ENCODE peak calls at places on chromosome 17, in eight cellular contexts. One of them, this sample, is unnamed.

GRCh38 chr17:47291242-47291873 is 32.4 kb upstream of the EFCAB13 start:
- DNase-seq in anterior cingulate cortex: no peak
- DNase-seq in mucosa of descending colon: no peak
- DNase-seq in activated CD8-positive, alpha-beta T cell treated with anti-CD3 and anti-CD28 coated beads for 36 hours: no peak
- DNase-seq in stimulated activated naive CD8-positive, alpha-beta T cell treated with anti-CD3 and anti-CD28 coated beads, Interleukin-15, Interleukin-2, amounts not matched to agents 100 U/mL and 50 U/mL, for 24 hours: no peak
- DNase-seq in GM23338: no peak
- DNase-seq in fibroblast of gingiva: no peak
- DNase-seq in colonic mucosa: no peak
- DNase-seq in this sample: no peak

GRCh38 chr17:80997471-80998387 is 6.1 kb downstream of the CHMP6 start:
- DNase-seq in mucosa of descending colon: peak; percentile 36
- DNase-seq in fibroblast of gingiva: no peak
- DNase-seq in anterior cingulate cortex: no peak
- DNase-seq in GM23338: no peak
- DNase-seq in stimulated activated naive CD8-positive, alpha-beta T cell treated with anti-CD3 and anti-CD28 coated beads, Interleukin-15, Interleukin-2, amounts not matched to agents 100 U/mL and 50 U/mL, for 24 hours: no peak
- DNase-seq in activated CD8-positive, alpha-beta T cell treated with anti-CD3 and anti-CD28 coated beads for 36 hours: no peak
- DNase-seq in colonic mucosa: no peak
- DNase-seq in this sample: no peak

GRCh38 chr17:12603566-12603965 is 62.1 kb upstream of the MYOCD start:
- DNase-seq in activated CD8-positive, alpha-beta T cell treated with anti-CD3 and anti-CD28 coated beads for 36 hours: no peak
- DNase-seq in fibroblast of gingiva: peak; percentile 34
- DNase-seq in colonic mucosa: no peak
- DNase-seq in GM23338: no peak
- DNase-seq in stimulated activated naive CD8-positive, alpha-beta T cell treated with anti-CD3 and anti-CD28 coated beads, Interleukin-15, Interleukin-2, amounts not matched to agents 100 U/mL and 50 U/mL, for 24 hours: no peak
- DNase-seq in mucosa of descending colon: no peak
- DNase-seq in anterior cingulate cortex: no peak
- DNase-seq in this sample: no peak

GRCh38 chr17:78974635-78975591 is 4.8 kb downstream of the LGALS3BP start:
- DNase-seq in GM23338: peak; percentile 69
- DNase-seq in stimulated activated naive CD8-positive, alpha-beta T cell treated with anti-CD3 and anti-CD28 coated beads, Interleukin-15, Interleukin-2, amounts not matched to agents 100 U/mL and 50 U/mL, for 24 hours: no peak
- DNase-seq in fibroblast of gingiva: peak; percentile 92
- DNase-seq in mucosa of descending colon: peak; percentile 71
- DNase-seq in activated CD8-positive, alpha-beta T cell treated with anti-CD3 and anti-CD28 coated beads for 36 hours: no peak
- DNase-seq in colonic mucosa: peak; percentile 83
- DNase-seq in anterior cingulate cortex: no peak
- DNase-seq in this sample: no peak

GRCh38 chr17:40485851-40486512 is 15.4 kb downstream of the TNS4 start:
- DNase-seq in mucosa of descending colon: no peak
- DNase-seq in fibroblast of gingiva: peak; percentile 99
- DNase-seq in anterior cingulate cortex: no peak
- DNase-seq in activated CD8-positive, alpha-beta T cell treated with anti-CD3 and anti-CD28 coated beads for 36 hours: peak; percentile 64
- DNase-seq in stimulated activated naive CD8-positive, alpha-beta T cell treated with anti-CD3 and anti-CD28 coated beads, Interleukin-15, Interleukin-2, amounts not matched to agents 100 U/mL and 50 U/mL, for 24 hours: peak; percentile 27
- DNase-seq in colonic mucosa: no peak
- DNase-seq in GM23338: no peak
- DNase-seq in this sample: no peak

GRCh38 chr17:42182927-42183734 is 2.1 kb downstream of the HCRT start:
- DNase-seq in activated CD8-positive, alpha-beta T cell treated with anti-CD3 and anti-CD28 coated beads for 36 hours: no peak
- DNase-seq in anterior cingulate cortex: no peak
- DNase-seq in colonic mucosa: peak; percentile 62
- DNase-seq in mucosa of descending colon: no peak
- DNase-seq in stimulated activated naive CD8-positive, alpha-beta T cell treated with anti-CD3 and anti-CD28 coated beads, Interleukin-15, Interleukin-2, amounts not matched to agents 100 U/mL and 50 U/mL, for 24 hours: no peak
- DNase-seq in GM23338: no peak
- DNase-seq in fibroblast of gingiva: no peak
- DNase-seq in this sample: no peak

GRCh38 chr17:43428524-43428923 is 29.7 kb downstream of the ARL4D start:
- DNase-seq in GM23338: no peak
- DNase-seq in fibroblast of gingiva: no peak
- DNase-seq in anterior cingulate cortex: no peak
- DNase-seq in mucosa of descending colon: no peak
- DNase-seq in activated CD8-positive, alpha-beta T cell treated with anti-CD3 and anti-CD28 coated beads for 36 hours: no peak
- DNase-seq in colonic mucosa: no peak
- DNase-seq in stimulated activated naive CD8-positive, alpha-beta T cell treated with anti-CD3 and anti-CD28 coated beads, Interleukin-15, Interleukin-2, amounts not matched to agents 100 U/mL and 50 U/mL, for 24 hours: no peak
- DNase-seq in this sample: no peak

GRCh38 chr17:16191604-16192003 is 23.7 kb downstream of the NCOR1 start:
- DNase-seq in anterior cingulate cortex: no peak
- DNase-seq in GM23338: no peak
- DNase-seq in activated CD8-positive, alpha-beta T cell treated with anti-CD3 and anti-CD28 coated beads for 36 hours: no peak
- DNase-seq in colonic mucosa: no peak
- DNase-seq in mucosa of descending colon: no peak
- DNase-seq in fibroblast of gingiva: no peak
- DNase-seq in stimulated activated naive CD8-positive, alpha-beta T cell treated with anti-CD3 and anti-CD28 coated beads, Interleukin-15, Interleukin-2, amounts not matched to agents 100 U/mL and 50 U/mL, for 24 hours: no peak
- DNase-seq in this sample: no peak

GRCh38 chr17:44900894-44901293 is 1.6 kb upstream of the EFTUD2 start:
- DNase-seq in fibroblast of gingiva: peak; percentile 81
- DNase-seq in GM23338: no peak
- DNase-seq in mucosa of descending colon: no peak
- DNase-seq in stimulated activated naive CD8-positive, alpha-beta T cell treated with anti-CD3 and anti-CD28 coated beads, Interleukin-15, Interleukin-2, amounts not matched to agents 100 U/mL and 50 U/mL, for 24 hours: no peak
- DNase-seq in activated CD8-positive, alpha-beta T cell treated with anti-CD3 and anti-CD28 coated beads for 36 hours: no peak
- DNase-seq in anterior cingulate cortex: no peak
- DNase-seq in colonic mucosa: no peak
- DNase-seq in this sample: no peak

GRCh38 chr17:39486242-39486641 is 25.0 kb downstream of the CDK12 start:
- DNase-seq in anterior cingulate cortex: no peak
- DNase-seq in stimulated activated naive CD8-positive, alpha-beta T cell treated with anti-CD3 and anti-CD28 coated beads, Interleukin-15, Interleukin-2, amounts not matched to agents 100 U/mL and 50 U/mL, for 24 hours: no peak
- DNase-seq in activated CD8-positive, alpha-beta T cell treated with anti-CD3 and anti-CD28 coated beads for 36 hours: no peak
- DNase-seq in fibroblast of gingiva: peak; percentile 88
- DNase-seq in mucosa of descending colon: no peak
- DNase-seq in GM23338: no peak
- DNase-seq in colonic mucosa: no peak
- DNase-seq in this sample: no peak

GRCh38 chr17:74850914-74851313 is 8.8 kb downstream of the GRIN2C start:
- DNase-seq in colonic mucosa: no peak
- DNase-seq in activated CD8-positive, alpha-beta T cell treated with anti-CD3 and anti-CD28 coated beads for 36 hours: no peak
- DNase-seq in GM23338: no peak
- DNase-seq in fibroblast of gingiva: no peak
- DNase-seq in anterior cingulate cortex: no peak
- DNase-seq in stimulated activated naive CD8-positive, alpha-beta T cell treated with anti-CD3 and anti-CD28 coated beads, Interleukin-15, Interleukin-2, amounts not matched to agents 100 U/mL and 50 U/mL, for 24 hours: no peak
- DNase-seq in mucosa of descending colon: no peak
- DNase-seq in this sample: no peak

GRCh38 chr17:68732301-68732749 is 131.2 kb upstream of the FAM20A start:
- DNase-seq in GM23338: peak; percentile 67
- DNase-seq in stimulated activated naive CD8-positive, alpha-beta T cell treated with anti-CD3 and anti-CD28 coated beads, Interleukin-15, Interleukin-2, amounts not matched to agents 100 U/mL and 50 U/mL, for 24 hours: no peak
- DNase-seq in fibroblast of gingiva: no peak
- DNase-seq in activated CD8-positive, alpha-beta T cell treated with anti-CD3 and anti-CD28 coated beads for 36 hours: no peak
- DNase-seq in colonic mucosa: no peak
- DNase-seq in mucosa of descending colon: no peak
- DNase-seq in anterior cingulate cortex: no peak
- DNase-seq in this sample: no peak

GRCh38 chr17:69357701-69358100 is 30.8 kb upstream of the ABCA5 start:
- DNase-seq in anterior cingulate cortex: no peak
- DNase-seq in GM23338: peak; percentile 26
- DNase-seq in fibroblast of gingiva: no peak
- DNase-seq in mucosa of descending colon: no peak
- DNase-seq in activated CD8-positive, alpha-beta T cell treated with anti-CD3 and anti-CD28 coated beads for 36 hours: no peak
- DNase-seq in colonic mucosa: no peak
- DNase-seq in stimulated activated naive CD8-positive, alpha-beta T cell treated with anti-CD3 and anti-CD28 coated beads, Interleukin-15, Interleukin-2, amounts not matched to agents 100 U/mL and 50 U/mL, for 24 hours: no peak
- DNase-seq in this sample: no peak

This sample was measured in Peyer's patch.